ENCODE peak calls at places on chromosomes 16 and 17, in seven cellular contexts. X is DMS53; A is Kasumi-1; U is MCF 10A; S is germinal center; I is cardiac septum; K is activated naive CD4-positive, alpha-beta T cell. D is an unnamed sample.

GRCh38 chr16:57807252-57807967 is 5.1 kb upstream of the KIFC3 start:
- DNase-seq in X (peak; percentile 40), A (no peak), U (peak; percentile 67), S (no peak), I (no peak), K (no peak), D (no peak)

GRCh38 chr16:61862756-61863155 is 173.5 kb downstream of the CDH8 start:
- DNase-seq in X (no peak), A (no peak), U (no peak), S (no peak), I (no peak), K (no peak), D (no peak)

GRCh38 chr17:80886641-80887573 is 104.7 kb upstream of the CHMP6 start:
- DNase-seq in X (no peak), A (no peak), U (no peak), S (no peak), I (no peak), K (no peak), D (no peak)

GRCh38 chr16:89072216-89073130 is 21.2 kb upstream of the ACSF3 start:
- DNase-seq in X (peak; percentile 35), A (no peak), U (no peak), S (no peak), I (no peak), K (no peak), D (no peak)

GRCh38 chr17:37570527-37571093 is 38.6 kb downstream of the SYNRG start:
- DNase-seq in X (peak; percentile 80), A (peak; percentile 26), U (peak; percentile 90), S (peak; percentile 18), I (no peak), K (no peak), D (peak; percentile 48)

GRCh38 chr17:66458782-66459181 is 156.4 kb downstream of the PRKCA start:
- DNase-seq in X (no peak), A (no peak), U (no peak), S (no peak), I (no peak), K (no peak), D (no peak)

GRCh38 chr16:349211-349610 is 3.3 kb downstream of the AXIN1 start:
- DNase-seq in X (no peak), A (no peak), U (no peak), S (no peak), I (no peak), K (no peak), D (peak; percentile 78)

GRCh38 chr17:38322156-38322779 is 21.5 kb downstream of the GPR179 start:
- DNase-seq in X (peak; percentile 66), A (peak; percentile 32), U (peak; percentile 68), S (peak; percentile 80), I (peak; percentile 82), K (peak; percentile 65), D (peak; percentile 83)

GRCh38 chr17:63140255-63140654 is 174.2 kb downstream of the TANC2 start:
- DNase-seq in X (peak; percentile 19), A (peak; percentile 69), U (peak; percentile 35), S (no peak), I (no peak), K (no peak), D (peak; percentile 4)

GRCh38 chr16:66502020-66502913 is 47.7 kb downstream of the TK2 start:
- DNase-seq in X (no peak), A (no peak), U (peak; percentile 85), S (no peak), I (peak; percentile 75), K (no peak), D (no peak)

GRCh38 chr16:56877783-56878182 is 12.8 kb downstream of the SLC12A3 start:
- DNase-seq in X (no peak), A (no peak), U (no peak), S (no peak), I (no peak), K (no peak), D (no peak)

GRCh38 chr16:58497935-58498334 is 2.0 kb upstream of the NDRG4 start:
- DNase-seq in X (peak; percentile 11), A (no peak), U (no peak), S (no peak), I (peak; percentile 74), K (no peak), D (no peak)

GRCh38 chr17:58755577-58756245 is at the start of gene PPM1E:
- DNase-seq in X (peak; percentile 86), A (no peak), U (peak; percentile 13), S (peak; percentile 84), I (no peak), K (no peak), D (peak; percentile 90)

GRCh38 chr17:77425791-77426641 is 285.2 kb downstream of the SEC14L1 start:
- DNase-seq in X (no peak), A (no peak), U (peak; percentile 89), S (no peak), I (peak; percentile 76), K (no peak), D (no peak)

GRCh38 chr17:62714016-62714777 is 86.7 kb downstream of the MRC2 start:
- DNase-seq in X (no peak), A (no peak), U (no peak), S (no peak), I (peak; percentile 36), K (no peak), D (no peak)

GRCh38 chr17:19880393-19880792 is 12.7 kb upstream of the ULK2 start:
- DNase-seq in X (no peak), A (no peak), U (no peak), S (no peak), I (no peak), K (no peak), D (no peak)

GRCh38 chr16:20851601-20852000 is 45.3 kb downstream of the REXO5 start:
- DNase-seq in X (no peak), A (no peak), U (peak; percentile 93), S (no peak), I (no peak), K (no peak), D (no peak)

GRCh38 chr17:38741443-38741842 is 6.7 kb downstream of the PCGF2 start:
- DNase-seq in X (no peak), A (no peak), U (no peak), S (no peak), I (no peak), K (no peak), D (no peak)

GRCh38 chr17:41835800-41836549 is at the start of gene NT5C3B:
- DNase-seq in X (peak; percentile 63), A (peak; percentile 23), U (peak; percentile 32), S (peak; percentile 88), I (no peak), K (no peak), D (peak; percentile 92)

GRCh38 chr17:32771396-32771795 is 105.5 kb downstream of the MYO1D start:
- DNase-seq in X (peak; percentile 30), A (no peak), U (no peak), S (no peak), I (no peak), K (no peak), D (no peak)

GRCh38 chr16:685967-686366 is 1.8 kb upstream of the JMJD8 start:
- DNase-seq in X (peak; percentile 86), A (no peak), U (peak; percentile 67), S (no peak), I (no peak), K (no peak), D (peak; percentile 29)

GRCh38 chr16:72317378-72317777 is 145.4 kb upstream of the PMFBP1 start:
- DNase-seq in X (no peak), A (no peak), U (no peak), S (no peak), I (no peak), K (no peak), D (no peak)

GRCh38 chr17:73205326-73205980 is 12.6 kb downstream of the COG1 start:
- DNase-seq in X (peak; percentile 99), A (no peak), U (no peak), S (no peak), I (no peak), K (no peak), D (no peak)

GRCh38 chr17:61175298-61176142 is 224.1 kb upstream of the TBX2 start:
- DNase-seq in X (no peak), A (no peak), U (no peak), S (no peak), I (no peak), K (no peak), D (no peak)

GRCh38 chr16:67544844-67545664 is 16.4 kb downstream of the RIPOR1 start:
- DNase-seq in X (no peak), A (no peak), U (no peak), S (no peak), I (no peak), K (no peak), D (no peak)

GRCh38 chr17:44076716-44077594 is 6.4 kb downstream of the G6PC3 start:
- DNase-seq in X (no peak), A (no peak), U (no peak), S (no peak), I (no peak), K (no peak), D (no peak)

GRCh38 chr16:85975421-85976100 is 76.6 kb downstream of the IRF8 start:
- DNase-seq in X (no peak), A (peak; percentile 24), U (no peak), S (no peak), I (no peak), K (no peak), D (no peak)

GRCh38 chr17:33218657-33219298 is 74.3 kb downstream of the ASIC2 start:
- DNase-seq in X (no peak), A (no peak), U (no peak), S (no peak), I (no peak), K (no peak), D (no peak)

GRCh38 chr17:50689956-50690886 is 17.5 kb downstream of the ANKRD40 start:
- DNase-seq in X (peak; percentile 43), A (no peak), U (peak; percentile 81), S (no peak), I (peak; percentile 49), K (no peak), D (no peak)

GRCh38 chr16:13553453-13553985 is 366.4 kb upstream of the ERCC4 start:
- DNase-seq in X (no peak), A (no peak), U (no peak), S (no peak), I (no peak), K (no peak), D (no peak)

GRCh38 chr17:74452841-74453661 is 13.4 kb upstream of the CD300A start:
- DNase-seq in X (peak; percentile 79), A (no peak), U (no peak), S (no peak), I (no peak), K (no peak), D (no peak)

GRCh38 chr17:76147211-76148014 is 6.4 kb upstream of the FOXJ1 start:
- DNase-seq in X (peak; percentile 72), A (peak; percentile 71), U (peak; percentile 53), S (no peak), I (no peak), K (no peak), D (no peak)

D was measured in GM20000.